ENCODE peak calls at places on chromosomes 13 and 19, in eight cellular contexts. One of them, this sample, is unnamed.

GRCh38 chr19:46492841-46493235 is 2.8 kb downstream of the PNMA8B start:
- DNase-seq in tibial nerve: no peak
- DNase-seq in heart right ventricle: no peak
- DNase-seq in suprapubic skin: no peak
- DNase-seq in spleen: no peak
- DNase-seq in transverse colon: no peak
- DNase-seq in breast epithelium: no peak
- DNase-seq in CD8-positive, alpha-beta memory T cell: no peak
- DNase-seq in this sample: no peak

GRCh38 chr13:52195052-52195837 is 35.8 kb upstream of the NEK3 start:
- DNase-seq in tibial nerve: peak; percentile 51
- DNase-seq in heart right ventricle: peak; percentile 82
- DNase-seq in suprapubic skin: peak; percentile 90
- DNase-seq in spleen: peak; percentile 94
- DNase-seq in transverse colon: peak; percentile 79
- DNase-seq in breast epithelium: peak; percentile 78
- DNase-seq in CD8-positive, alpha-beta memory T cell: peak; percentile 66
- DNase-seq in this sample: no peak

GRCh38 chr19:19619121-19619848 is 798 bp upstream of the PBX4 start:
- DNase-seq in tibial nerve: no peak
- DNase-seq in heart right ventricle: no peak
- DNase-seq in suprapubic skin: no peak
- DNase-seq in spleen: no peak
- DNase-seq in transverse colon: no peak
- DNase-seq in breast epithelium: no peak
- DNase-seq in CD8-positive, alpha-beta memory T cell: no peak
- DNase-seq in this sample: no peak

GRCh38 chr13:104015646-104016396 is 949.6 kb upstream of the SLC10A2 start:
- DNase-seq in tibial nerve: no peak
- DNase-seq in heart right ventricle: no peak
- DNase-seq in suprapubic skin: no peak
- DNase-seq in spleen: no peak
- DNase-seq in transverse colon: no peak
- DNase-seq in breast epithelium: no peak
- DNase-seq in CD8-positive, alpha-beta memory T cell: no peak
- DNase-seq in this sample: no peak

GRCh38 chr19:4403005-4403761 is 743 bp downstream of the CHAF1A start:
- DNase-seq in tibial nerve: no peak
- DNase-seq in heart right ventricle: no peak
- DNase-seq in suprapubic skin: no peak
- DNase-seq in spleen: no peak
- DNase-seq in transverse colon: no peak
- DNase-seq in breast epithelium: no peak
- DNase-seq in CD8-positive, alpha-beta memory T cell: no peak
- DNase-seq in this sample: no peak

GRCh38 chr19:56720281-56720680 is 48.7 kb upstream of the ZNF835 start:
- DNase-seq in tibial nerve: no peak
- DNase-seq in heart right ventricle: peak; percentile 13
- DNase-seq in suprapubic skin: no peak
- DNase-seq in spleen: no peak
- DNase-seq in transverse colon: no peak
- DNase-seq in breast epithelium: no peak
- DNase-seq in CD8-positive, alpha-beta memory T cell: no peak
- DNase-seq in this sample: no peak

GRCh38 chr19:5369962-5370367 is 29.4 kb upstream of the PTPRS start:
- DNase-seq in tibial nerve: no peak
- DNase-seq in heart right ventricle: peak; percentile 41
- DNase-seq in suprapubic skin: no peak
- DNase-seq in spleen: peak; percentile 77
- DNase-seq in transverse colon: peak; percentile 54
- DNase-seq in breast epithelium: no peak
- DNase-seq in CD8-positive, alpha-beta memory T cell: no peak
- DNase-seq in this sample: no peak

GRCh38 chr13:45015300-45015699 is 26.0 kb downstream of the GPALPP1 start:
- DNase-seq in tibial nerve: no peak
- DNase-seq in heart right ventricle: no peak
- DNase-seq in suprapubic skin: no peak
- DNase-seq in spleen: no peak
- DNase-seq in transverse colon: no peak
- DNase-seq in breast epithelium: no peak
- DNase-seq in CD8-positive, alpha-beta memory T cell: no peak
- DNase-seq in this sample: no peak

GRCh38 chr13:48160879-48161278 is 66.0 kb upstream of the MED4 start:
- DNase-seq in tibial nerve: peak; percentile 27
- DNase-seq in heart right ventricle: no peak
- DNase-seq in suprapubic skin: no peak
- DNase-seq in spleen: no peak
- DNase-seq in transverse colon: no peak
- DNase-seq in breast epithelium: no peak
- DNase-seq in CD8-positive, alpha-beta memory T cell: no peak
- DNase-seq in this sample: peak; percentile 13

GRCh38 chr19:48539503-48540096 is 12.4 kb upstream of the SULT2B1 start:
- DNase-seq in tibial nerve: no peak
- DNase-seq in heart right ventricle: no peak
- DNase-seq in suprapubic skin: no peak
- DNase-seq in spleen: no peak
- DNase-seq in transverse colon: peak; percentile 61
- DNase-seq in breast epithelium: no peak
- DNase-seq in CD8-positive, alpha-beta memory T cell: no peak
- DNase-seq in this sample: no peak

GRCh38 chr13:23678768-23679167 is 108.6 kb downstream of the TNFRSF19 start:
- DNase-seq in tibial nerve: no peak
- DNase-seq in heart right ventricle: no peak
- DNase-seq in suprapubic skin: no peak
- DNase-seq in spleen: no peak
- DNase-seq in transverse colon: no peak
- DNase-seq in breast epithelium: no peak
- DNase-seq in CD8-positive, alpha-beta memory T cell: no peak
- DNase-seq in this sample: no peak

GRCh38 chr19:47446534-47447469 is 24.9 kb downstream of the SLC8A2 start:
- DNase-seq in tibial nerve: no peak
- DNase-seq in heart right ventricle: no peak
- DNase-seq in suprapubic skin: no peak
- DNase-seq in spleen: no peak
- DNase-seq in transverse colon: peak; percentile 32
- DNase-seq in breast epithelium: no peak
- DNase-seq in CD8-positive, alpha-beta memory T cell: no peak
- DNase-seq in this sample: peak; percentile 84

GRCh38 chr13:95573226-95573625 is 20.7 kb downstream of the CLDN10 start:
- DNase-seq in tibial nerve: no peak
- DNase-seq in heart right ventricle: no peak
- DNase-seq in suprapubic skin: no peak
- DNase-seq in spleen: no peak
- DNase-seq in transverse colon: no peak
- DNase-seq in breast epithelium: no peak
- DNase-seq in CD8-positive, alpha-beta memory T cell: no peak
- DNase-seq in this sample: peak; percentile 69

DNA sequence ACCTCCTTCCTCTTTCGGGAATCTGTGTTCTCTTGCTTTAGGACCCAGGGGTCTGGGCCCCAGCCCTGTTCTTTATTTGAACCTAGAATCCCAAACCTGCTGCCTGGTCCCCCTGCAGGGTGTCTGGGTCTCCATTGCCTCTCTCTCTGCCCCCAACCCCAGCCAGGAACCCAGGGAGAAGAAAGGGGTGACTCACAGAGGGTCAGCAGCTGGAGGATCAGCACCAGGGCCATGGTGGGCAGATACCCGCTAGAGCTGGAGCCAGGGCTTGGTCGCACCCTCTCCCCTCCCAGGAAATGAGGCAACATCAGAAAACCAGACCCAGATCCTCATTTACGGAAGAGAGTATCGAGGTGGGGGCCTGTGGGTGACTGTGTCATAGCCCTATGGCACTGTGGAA is at the start of gene OSCAR:
- DNase-seq in tibial nerve: no peak
- DNase-seq in heart right ventricle: no peak
- DNase-seq in suprapubic skin: no peak
- DNase-seq in spleen: peak; percentile 82
- DNase-seq in transverse colon: no peak
- DNase-seq in breast epithelium: no peak
- DNase-seq in CD8-positive, alpha-beta memory T cell: no peak
- DNase-seq in this sample: no peak
- H3K27me3 ChIP-seq in tibial nerve: no peaks in the 10 kb centered on the region
- H3K27me3 ChIP-seq in heart right ventricle: peaks cover 22% of the 10 kb centered on the region
- H3K27me3 ChIP-seq in suprapubic skin: no peaks in the 10 kb centered on the region
- H3K27me3 ChIP-seq in spleen: no peaks in the 10 kb centered on the region
- H3K27me3 ChIP-seq in transverse colon: no peaks in the 10 kb centered on the region
- H3K27me3 ChIP-seq in breast epithelium: peaks cover 3% of the 10 kb centered on the region
- H3K27me3 ChIP-seq in CD8-positive, alpha-beta memory T cell: no peaks in the 10 kb centered on the region
- H3K27me3 ChIP-seq in this sample: no peaks in the 10 kb centered on the region

DNA sequence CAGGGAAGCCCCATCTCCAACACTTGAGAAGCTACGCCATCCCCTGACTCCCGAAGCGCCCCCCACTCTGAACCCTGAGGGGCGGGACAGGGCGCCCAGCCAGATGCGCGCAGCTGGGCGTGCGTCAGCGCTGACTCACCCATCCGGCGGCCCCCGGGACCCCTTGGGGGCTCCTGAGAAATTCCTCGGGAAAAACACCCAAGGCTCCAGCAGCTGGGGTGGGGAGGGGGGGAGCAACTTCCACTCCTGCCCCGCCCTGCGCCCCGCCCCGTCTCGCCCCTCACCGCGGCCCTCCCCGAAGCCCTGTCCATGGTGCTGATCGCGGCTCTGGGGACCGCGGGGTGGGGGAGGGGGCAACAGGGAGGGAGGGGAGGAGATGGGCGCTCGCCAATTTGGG is 1.0 kb downstream of the COL5A3 start:
- DNase-seq in tibial nerve: peak; percentile 44
- DNase-seq in heart right ventricle: peak; percentile 86
- DNase-seq in suprapubic skin: peak; percentile 86
- DNase-seq in spleen: no peak
- DNase-seq in transverse colon: peak; percentile 59
- DNase-seq in breast epithelium: no peak
- DNase-seq in CD8-positive, alpha-beta memory T cell: peak; percentile 65
- DNase-seq in this sample: peak; percentile 73
- H3K27me3 ChIP-seq in tibial nerve: no peaks in the 10 kb centered on the region
- H3K27me3 ChIP-seq in heart right ventricle: peaks cover 74% of the 10 kb centered on the region
- H3K27me3 ChIP-seq in suprapubic skin: peaks cover 10% of the 10 kb centered on the region
- H3K27me3 ChIP-seq in spleen: peaks cover 31% of the 10 kb centered on the region
- H3K27me3 ChIP-seq in transverse colon: peaks cover 80% of the 10 kb centered on the region
- H3K27me3 ChIP-seq in breast epithelium: peaks cover 63% of the 10 kb centered on the region
- H3K27me3 ChIP-seq in CD8-positive, alpha-beta memory T cell: peaks cover 19% of the 10 kb centered on the region
- H3K27me3 ChIP-seq in this sample: peaks cover 48% of the 10 kb centered on the region

DNA sequence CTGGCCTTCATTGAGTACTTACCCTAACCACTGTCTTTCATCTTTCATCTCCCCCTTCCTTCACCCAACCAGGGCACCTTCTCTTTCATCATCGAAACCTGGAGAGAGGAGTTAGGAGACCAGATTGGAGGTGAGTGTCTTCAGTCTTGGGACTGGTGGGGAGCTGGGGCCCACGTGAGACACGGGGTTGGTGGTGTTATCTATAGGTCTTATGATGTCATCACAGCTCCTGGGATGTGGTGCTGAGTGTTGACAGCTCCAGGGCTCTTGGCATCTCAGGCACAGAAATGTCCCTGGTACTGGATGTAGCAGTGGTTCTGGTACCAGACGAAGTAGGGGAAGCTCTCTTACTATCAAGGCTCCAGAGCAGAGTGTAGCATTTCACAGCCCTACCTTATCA is 1.8 kb downstream of the DLL3 start:
- DNase-seq in tibial nerve: no peak
- DNase-seq in heart right ventricle: no peak
- DNase-seq in suprapubic skin: no peak
- DNase-seq in spleen: no peak
- DNase-seq in transverse colon: no peak
- DNase-seq in breast epithelium: no peak
- DNase-seq in CD8-positive, alpha-beta memory T cell: no peak
- DNase-seq in this sample: no peak
- H3K27me3 ChIP-seq in tibial nerve: no peaks in the 10 kb centered on the region
- H3K27me3 ChIP-seq in heart right ventricle: peaks cover 97% of the 10 kb centered on the region
- H3K27me3 ChIP-seq in suprapubic skin: peaks cover 89% of the 10 kb centered on the region
- H3K27me3 ChIP-seq in spleen: peaks cover 18% of the 10 kb centered on the region
- H3K27me3 ChIP-seq in transverse colon: peaks cover 95% of the 10 kb centered on the region
- H3K27me3 ChIP-seq in breast epithelium: peaks cover 87% of the 10 kb centered on the region
- H3K27me3 ChIP-seq in CD8-positive, alpha-beta memory T cell: peaks cover 31% of the 10 kb centered on the region
- H3K27me3 ChIP-seq in this sample: no peaks in the 10 kb centered on the region

GRCh38 chr19:50564229-50565105 is 3.8 kb downstream of the LRRC4B start:
- DNase-seq in tibial nerve: no peak
- DNase-seq in heart right ventricle: no peak
- DNase-seq in suprapubic skin: no peak
- DNase-seq in spleen: no peak
- DNase-seq in transverse colon: no peak
- DNase-seq in breast epithelium: no peak
- DNase-seq in CD8-positive, alpha-beta memory T cell: peak; percentile 18
- DNase-seq in this sample: no peak

GRCh38 chr19:50567882-50568281 is 353 bp downstream of the LRRC4B start:
- DNase-seq in tibial nerve: no peak
- DNase-seq in heart right ventricle: no peak
- DNase-seq in suprapubic skin: no peak
- DNase-seq in spleen: no peak
- DNase-seq in transverse colon: no peak
- DNase-seq in breast epithelium: no peak
- DNase-seq in CD8-positive, alpha-beta memory T cell: peak; percentile 4
- DNase-seq in this sample: no peak

GRCh38 chr19:50568321-50569022 is at the start of gene LRRC4B:
- DNase-seq in tibial nerve: no peak
- DNase-seq in heart right ventricle: no peak
- DNase-seq in suprapubic skin: no peak
- DNase-seq in spleen: no peak
- DNase-seq in transverse colon: no peak
- DNase-seq in breast epithelium: no peak
- DNase-seq in CD8-positive, alpha-beta memory T cell: no peak
- DNase-seq in this sample: no peak

GRCh38 chr19:50567052-50567841 is 988 bp downstream of the LRRC4B start:
- DNase-seq in tibial nerve: no peak
- DNase-seq in heart right ventricle: no peak
- DNase-seq in suprapubic skin: no peak
- DNase-seq in spleen: no peak
- DNase-seq in transverse colon: no peak
- DNase-seq in breast epithelium: no peak
- DNase-seq in CD8-positive, alpha-beta memory T cell: peak; percentile 29
- DNase-seq in this sample: no peak

DNA sequence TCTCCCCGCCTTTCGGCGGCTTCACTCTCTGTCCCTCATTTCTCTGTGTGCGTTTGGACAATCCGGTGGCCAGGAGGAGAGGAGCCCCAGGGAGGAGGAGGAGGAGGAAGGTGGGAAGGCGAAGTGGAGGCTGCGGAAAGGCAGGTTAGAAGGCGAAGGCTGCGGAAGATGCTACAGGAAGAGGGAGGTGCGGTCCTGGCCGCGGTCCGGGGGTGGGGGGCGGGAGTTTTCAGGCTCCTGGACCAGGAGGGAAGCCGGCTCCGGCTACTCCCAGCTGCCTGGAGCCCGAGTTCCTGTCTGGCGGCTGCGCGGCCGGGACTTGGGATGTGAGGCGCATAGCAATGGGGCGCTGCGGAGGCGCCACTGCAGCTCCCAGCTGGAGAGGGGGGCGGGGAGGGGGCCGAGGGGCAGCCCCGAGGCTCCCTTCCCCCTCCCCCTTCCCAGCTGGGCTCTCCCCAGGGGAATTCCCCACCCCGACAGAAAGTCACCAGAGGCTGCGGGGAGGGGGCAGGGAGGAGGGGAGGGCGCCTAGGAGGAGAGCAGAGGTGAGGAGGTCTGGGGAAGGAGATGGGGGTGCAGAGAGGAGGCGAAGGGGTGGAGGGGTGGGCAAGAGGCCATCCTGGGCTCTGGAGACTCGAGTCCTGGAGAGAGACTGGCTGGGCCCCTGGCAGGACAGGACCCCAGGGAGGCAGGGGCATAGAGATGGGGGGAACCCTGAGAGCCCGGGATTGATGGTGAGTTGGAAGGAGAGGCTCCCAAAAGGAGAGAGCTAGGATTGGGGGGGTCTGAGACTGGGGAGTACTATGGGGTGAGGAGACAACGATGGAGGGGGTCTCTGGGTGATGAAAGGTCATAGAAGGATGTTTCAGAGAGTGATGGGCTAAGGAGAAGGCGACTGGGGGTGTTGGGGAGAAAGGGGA is 2.0 kb downstream of the LRRC4B start:
- DNase-seq in tibial nerve: no peak
- DNase-seq in heart right ventricle: no peak
- DNase-seq in suprapubic skin: no peak
- DNase-seq in spleen: no peak
- DNase-seq in transverse colon: no peak
- DNase-seq in breast epithelium: no peak
- DNase-seq in CD8-positive, alpha-beta memory T cell: peak; percentile 30
- DNase-seq in this sample: no peak
- H3K27me3 ChIP-seq in tibial nerve: no peaks in the 10 kb centered on the region
- H3K27me3 ChIP-seq in heart right ventricle: peaks cover 65% of the 10 kb centered on the region
- H3K27me3 ChIP-seq in suprapubic skin: peaks cover 95% of the 10 kb centered on the region
- H3K27me3 ChIP-seq in spleen: peaks cover 16% of the 10 kb centered on the region
- H3K27me3 ChIP-seq in transverse colon: peaks cover 93% of the 10 kb centered on the region
- H3K27me3 ChIP-seq in breast epithelium: peaks cover 84% of the 10 kb centered on the region
- H3K27me3 ChIP-seq in CD8-positive, alpha-beta memory T cell: peaks cover 23% of the 10 kb centered on the region
- H3K27me3 ChIP-seq in this sample: peaks cover 54% of the 10 kb centered on the region